ENCODE peak calls at places on chromosomes 7 and 10, in nine cellular contexts. One of them, this sample, is unnamed.

GRCh38 chr10:114544045-114544659 is 113.9 kb downstream of the ABLIM1 start:
- DNase-seq in GM10248: peak; percentile 80
- DNase-seq in T-cell: peak; percentile 57
- DNase-seq in IMR-90: no peak
- DNase-seq in AG04450: no peak
- DNase-seq in EH: no peak
- DNase-seq in NCI-H1092: no peak
- DNase-seq in Calu3: peak; percentile 56
- DNase-seq in MM.1S: peak; percentile 83
- DNase-seq in this sample: no peak

GRCh38 chr10:104146871-104147270 is 24.9 kb downstream of the SFR1 start:
- DNase-seq in MM.1S: no peak
- DNase-seq in T-cell: no peak
- DNase-seq in GM10248: no peak
- DNase-seq in AG04450: no peak
- DNase-seq in IMR-90: no peak
- DNase-seq in EH: no peak
- DNase-seq in Calu3: no peak
- DNase-seq in NCI-H1092: no peak
- DNase-seq in this sample: no peak

GRCh38 chr10:93821051-93821772 is 63.5 kb downstream of the LGI1 start:
- DNase-seq in NCI-H1092: no peak
- DNase-seq in AG04450: no peak
- DNase-seq in MM.1S: peak; percentile 32
- DNase-seq in IMR-90: peak; percentile 58
- DNase-seq in GM10248: no peak
- DNase-seq in EH: peak; percentile 57
- DNase-seq in Calu3: no peak
- DNase-seq in T-cell: no peak
- DNase-seq in this sample: no peak

GRCh38 chr10:32957341-32958084 is 517 bp downstream of the ITGB1 start:
- DNase-seq in IMR-90: no peak
- DNase-seq in T-cell: peak; percentile 11
- DNase-seq in Calu3: peak; percentile 74
- DNase-seq in AG04450: no peak
- DNase-seq in GM10248: peak; percentile 46
- DNase-seq in EH: peak; percentile 39
- DNase-seq in MM.1S: peak; percentile 44
- DNase-seq in NCI-H1092: peak; percentile 20
- DNase-seq in this sample: peak; percentile 76

GRCh38 chr7:142440219-142441073 is 182.6 kb upstream of the PRSS58 start:
- DNase-seq in GM10248: no peak
- DNase-seq in IMR-90: peak; percentile 85
- DNase-seq in NCI-H1092: no peak
- DNase-seq in T-cell: no peak
- DNase-seq in Calu3: peak; percentile 15
- DNase-seq in MM.1S: peak; percentile 36
- DNase-seq in AG04450: peak; percentile 37
- DNase-seq in EH: peak; percentile 91
- DNase-seq in this sample: peak; percentile 79

GRCh38 chr7:90613088-90613498 is 17.0 kb downstream of the CDK14 start:
- DNase-seq in IMR-90: peak; percentile 43
- DNase-seq in MM.1S: no peak
- DNase-seq in T-cell: no peak
- DNase-seq in NCI-H1092: no peak
- DNase-seq in AG04450: no peak
- DNase-seq in Calu3: no peak
- DNase-seq in EH: no peak
- DNase-seq in GM10248: peak; percentile 41
- DNase-seq in this sample: peak; percentile 57

GRCh38 chr7:82036146-82036886 is 266.5 kb upstream of the HGF start:
- DNase-seq in AG04450: no peak
- DNase-seq in Calu3: no peak
- DNase-seq in IMR-90: peak; percentile 91
- DNase-seq in NCI-H1092: no peak
- DNase-seq in MM.1S: no peak
- DNase-seq in GM10248: no peak
- DNase-seq in EH: peak; percentile 88
- DNase-seq in T-cell: no peak
- DNase-seq in this sample: no peak

GRCh38 chr10:24383681-24384106 is 174.8 kb downstream of the KIAA1217 start:
- DNase-seq in T-cell: no peak
- DNase-seq in GM10248: peak; percentile 84
- DNase-seq in MM.1S: peak; percentile 94
- DNase-seq in AG04450: peak; percentile 95
- DNase-seq in IMR-90: peak; percentile 98
- DNase-seq in Calu3: peak; percentile 95
- DNase-seq in NCI-H1092: no peak
- DNase-seq in EH: peak; percentile 71
- DNase-seq in this sample: peak; percentile 93

GRCh38 chr7:152857272-152857671 is 97.7 kb downstream of the ACTR3B start:
- DNase-seq in Calu3: no peak
- DNase-seq in AG04450: no peak
- DNase-seq in T-cell: no peak
- DNase-seq in MM.1S: no peak
- DNase-seq in EH: no peak
- DNase-seq in GM10248: no peak
- DNase-seq in IMR-90: no peak
- DNase-seq in NCI-H1092: no peak
- DNase-seq in this sample: no peak

GRCh38 chr10:107653832-107654287 is 489.4 kb upstream of the SORCS1 start:
- DNase-seq in MM.1S: peak; percentile 37
- DNase-seq in EH: peak; percentile 60
- DNase-seq in Calu3: no peak
- DNase-seq in T-cell: no peak
- DNase-seq in IMR-90: peak; percentile 5
- DNase-seq in GM10248: peak; percentile 31
- DNase-seq in NCI-H1092: no peak
- DNase-seq in AG04450: no peak
- DNase-seq in this sample: no peak

GRCh38 chr7:95687759-95688343 is 84.5 kb upstream of the DYNC1I1 start:
- DNase-seq in NCI-H1092: peak; percentile 54
- DNase-seq in AG04450: no peak
- DNase-seq in Calu3: peak; percentile 35
- DNase-seq in IMR-90: peak; percentile 26
- DNase-seq in T-cell: no peak
- DNase-seq in GM10248: no peak
- DNase-seq in EH: peak; percentile 36
- DNase-seq in MM.1S: peak; percentile 32
- DNase-seq in this sample: no peak

GRCh38 chr7:29372351-29372931 is 177.9 kb downstream of the CHN2 start:
- DNase-seq in IMR-90: no peak
- DNase-seq in T-cell: no peak
- DNase-seq in AG04450: no peak
- DNase-seq in EH: no peak
- DNase-seq in Calu3: no peak
- DNase-seq in NCI-H1092: no peak
- DNase-seq in MM.1S: no peak
- DNase-seq in GM10248: no peak
- DNase-seq in this sample: peak; percentile 58

GRCh38 chr7:95526128-95526738 is 40.5 kb downstream of the ASB4 start:
- DNase-seq in GM10248: no peak
- DNase-seq in Calu3: no peak
- DNase-seq in IMR-90: no peak
- DNase-seq in T-cell: no peak
- DNase-seq in EH: no peak
- DNase-seq in MM.1S: no peak
- DNase-seq in NCI-H1092: no peak
- DNase-seq in AG04450: no peak
- DNase-seq in this sample: no peak

GRCh38 chr7:953547-954327 is 743 bp downstream of the ADAP1 start:
- DNase-seq in IMR-90: peak; percentile 17
- DNase-seq in GM10248: no peak
- DNase-seq in T-cell: no peak
- DNase-seq in AG04450: no peak
- DNase-seq in NCI-H1092: no peak
- DNase-seq in Calu3: peak; percentile 83
- DNase-seq in EH: peak; percentile 59
- DNase-seq in MM.1S: no peak
- DNase-seq in this sample: peak; percentile 93

GRCh38 chr7:157469181-157470016 is 132.6 kb downstream of the DNAJB6 start:
- DNase-seq in IMR-90: no peak
- DNase-seq in NCI-H1092: no peak
- DNase-seq in EH: no peak
- DNase-seq in T-cell: no peak
- DNase-seq in Calu3: no peak
- DNase-seq in AG04450: no peak
- DNase-seq in MM.1S: no peak
- DNase-seq in GM10248: no peak
- DNase-seq in this sample: peak; percentile 64

GRCh38 chr10:27240891-27241639 is 468 bp upstream of the ACBD5 start:
- DNase-seq in MM.1S: peak; percentile 37
- DNase-seq in EH: peak; percentile 16
- DNase-seq in T-cell: no peak
- DNase-seq in NCI-H1092: no peak
- DNase-seq in Calu3: no peak
- DNase-seq in AG04450: no peak
- DNase-seq in GM10248: peak; percentile 22
- DNase-seq in IMR-90: no peak
- DNase-seq in this sample: no peak

GRCh38 chr7:152338553-152338952 is 97.2 kb downstream of the KMT2C start:
- DNase-seq in AG04450: no peak
- DNase-seq in T-cell: no peak
- DNase-seq in Calu3: no peak
- DNase-seq in IMR-90: peak; percentile 43
- DNase-seq in GM10248: no peak
- DNase-seq in MM.1S: no peak
- DNase-seq in EH: no peak
- DNase-seq in NCI-H1092: no peak
- DNase-seq in this sample: no peak

GRCh38 chr10:124403548-124403947 is 15.2 kb downstream of the OAT start:
- DNase-seq in Calu3: no peak
- DNase-seq in MM.1S: peak; percentile 93
- DNase-seq in GM10248: peak; percentile 70
- DNase-seq in IMR-90: peak; percentile 81
- DNase-seq in AG04450: peak; percentile 45
- DNase-seq in T-cell: no peak
- DNase-seq in NCI-H1092: peak; percentile 61
- DNase-seq in EH: peak; percentile 82
- DNase-seq in this sample: peak; percentile 77

GRCh38 chr7:30751696-30752273 is at the start of gene INMT:
- DNase-seq in MM.1S: no peak
- DNase-seq in EH: peak; percentile 43
- DNase-seq in AG04450: no peak
- DNase-seq in Calu3: no peak
- DNase-seq in NCI-H1092: no peak
- DNase-seq in T-cell: no peak
- DNase-seq in GM10248: no peak
- DNase-seq in IMR-90: no peak
- DNase-seq in this sample: no peak

GRCh38 chr10:36764823-36765222 is 360.6 kb upstream of the ANKRD30A start:
- DNase-seq in IMR-90: no peak
- DNase-seq in GM10248: no peak
- DNase-seq in Calu3: no peak
- DNase-seq in NCI-H1092: no peak
- DNase-seq in EH: no peak
- DNase-seq in AG04450: no peak
- DNase-seq in T-cell: no peak
- DNase-seq in MM.1S: no peak
- DNase-seq in this sample: no peak